ENCODE peak calls at places on chromosomes 13 and 19, in six cellular contexts. Z, W, N, O, X and F are unnamed samples.
A peak's percentile ranks its signal among the peaks of the same experiment; 100 is the strongest.

GRCh38 chr19:38514812-38515633 is 81.5 kb downstream of the RYR1 start:
- DNase-seq in Z (peak; percentile 86), O (peak; percentile 43), X (peak; percentile 28), N (peak; percentile 94), W (peak; percentile 76), F (peak; percentile 83)

GRCh38 chr13:110641055-110642015 is 26.0 kb downstream of the NAXD start:
- DNase-seq in Z (no peak), X (peak; percentile 48), O (no peak), N (peak; percentile 41), W (no peak), F (peak; percentile 82)

GRCh38 chr19:12000152-12000981 is 35.1 kb downstream of the ZNF433 start:
- DNase-seq in X (no peak), O (no peak), W (no peak), Z (no peak), N (no peak), F (no peak)

GRCh38 chr19:37991176-37991835 is 84.3 kb downstream of the SIPA1L3 start:
- DNase-seq in N (no peak), Z (no peak), O (no peak), W (no peak), X (no peak), F (no peak)

GRCh38 chr19:1252818-1253513 is 4.6 kb downstream of the MIDN start:
- DNase-seq in X (peak; percentile 50), Z (no peak), O (peak; percentile 63), N (peak; percentile 65), W (peak; percentile 94), F (peak; percentile 27)

GRCh38 chr13:72473321-72473720 is 254.1 kb downstream of the MZT1 start:
- DNase-seq in N (no peak), Z (no peak), W (no peak), X (no peak), O (no peak), F (no peak)

GRCh38 chr19:48511800-48512503 is at the start of gene LMTK3:
- DNase-seq in N (no peak), W (no peak), O (peak; percentile 72), Z (no peak), X (no peak), F (peak; percentile 81)

GRCh38 chr13:41054212-41054877 is 7.0 kb upstream of the WBP4 start:
- DNase-seq in W (no peak), X (no peak), N (no peak), Z (peak; percentile 28), O (no peak), F (peak; percentile 12)

GRCh38 chr19:5354403-5354802 is 13.8 kb upstream of the PTPRS start:
- DNase-seq in O (no peak), N (peak; percentile 82), Z (peak; percentile 60), W (no peak), X (no peak), F (no peak)